ENCODE peak calls at places on chromosome 15, in ten cellular contexts. One of them, this sample, is unnamed.

GRCh38 chr15:68149059-68149458 is 56.1 kb downstream of the CALML4 start:
- DNase-seq in heart left ventricle: no peak
- DNase-seq in T-helper 17 cell: no peak
- DNase-seq in GM20000: no peak
- DNase-seq in iris pigment epithelial cell: peak; percentile 47
- DNase-seq in T-helper 2 cell: no peak
- DNase-seq in fibroblast of the aortic adventitia: peak; percentile 65
- DNase-seq in substantia nigra: no peak
- DNase-seq in GM12864: no peak
- DNase-seq in ACHN: peak; percentile 33
- DNase-seq in this sample: no peak

GRCh38 chr15:31392761-31393401 is 66.2 kb downstream of the KLF13 start:
- DNase-seq in heart left ventricle: no peak
- DNase-seq in T-helper 2 cell: no peak
- DNase-seq in ACHN: no peak
- DNase-seq in fibroblast of the aortic adventitia: no peak
- DNase-seq in substantia nigra: no peak
- DNase-seq in iris pigment epithelial cell: peak; percentile 17
- DNase-seq in GM20000: peak; percentile 49
- DNase-seq in GM12864: no peak
- DNase-seq in T-helper 17 cell: no peak
- DNase-seq in this sample: no peak

GRCh38 chr15:67915374-67916050 is 75.7 kb upstream of the RNU6-1 start:
- DNase-seq in GM12864: no peak
- DNase-seq in heart left ventricle: peak; percentile 60
- DNase-seq in ACHN: no peak
- DNase-seq in iris pigment epithelial cell: no peak
- DNase-seq in GM20000: no peak
- DNase-seq in fibroblast of the aortic adventitia: peak; percentile 79
- DNase-seq in T-helper 17 cell: no peak
- DNase-seq in substantia nigra: peak; percentile 9
- DNase-seq in T-helper 2 cell: no peak
- DNase-seq in this sample: peak; percentile 87

GRCh38 chr15:99076555-99077308 is 28.1 kb upstream of the SYNM start:
- DNase-seq in iris pigment epithelial cell: peak; percentile 75
- DNase-seq in T-helper 17 cell: no peak
- DNase-seq in T-helper 2 cell: no peak
- DNase-seq in GM12864: peak; percentile 50
- DNase-seq in fibroblast of the aortic adventitia: peak; percentile 90
- DNase-seq in substantia nigra: peak; percentile 33
- DNase-seq in ACHN: peak; percentile 71
- DNase-seq in heart left ventricle: peak; percentile 69
- DNase-seq in GM20000: peak; percentile 71
- DNase-seq in this sample: peak; percentile 44

GRCh38 chr15:78434134-78434533 is 3.9 kb upstream of the IREB2 start:
- DNase-seq in substantia nigra: no peak
- DNase-seq in T-helper 2 cell: no peak
- DNase-seq in GM20000: no peak
- DNase-seq in GM12864: no peak
- DNase-seq in heart left ventricle: no peak
- DNase-seq in ACHN: no peak
- DNase-seq in fibroblast of the aortic adventitia: no peak
- DNase-seq in T-helper 17 cell: no peak
- DNase-seq in iris pigment epithelial cell: no peak
- DNase-seq in this sample: no peak

GRCh38 chr15:33551860-33552259 is 241.1 kb downstream of the RYR3 start:
- DNase-seq in T-helper 2 cell: no peak
- DNase-seq in heart left ventricle: no peak
- DNase-seq in GM12864: no peak
- DNase-seq in ACHN: no peak
- DNase-seq in GM20000: no peak
- DNase-seq in iris pigment epithelial cell: no peak
- DNase-seq in T-helper 17 cell: no peak
- DNase-seq in substantia nigra: no peak
- DNase-seq in fibroblast of the aortic adventitia: no peak
- DNase-seq in this sample: no peak

GRCh38 chr15:52068004-52068403 is 44.6 kb downstream of the BCL2L10 start:
- DNase-seq in iris pigment epithelial cell: peak; percentile 50
- DNase-seq in GM12864: no peak
- DNase-seq in fibroblast of the aortic adventitia: peak; percentile 30
- DNase-seq in GM20000: no peak
- DNase-seq in ACHN: no peak
- DNase-seq in substantia nigra: no peak
- DNase-seq in heart left ventricle: no peak
- DNase-seq in T-helper 17 cell: no peak
- DNase-seq in T-helper 2 cell: no peak
- DNase-seq in this sample: no peak

GRCh38 chr15:86609275-86609674 is 529.6 kb downstream of the AGBL1 start:
- DNase-seq in ACHN: no peak
- DNase-seq in fibroblast of the aortic adventitia: no peak
- DNase-seq in GM12864: no peak
- DNase-seq in iris pigment epithelial cell: no peak
- DNase-seq in GM20000: no peak
- DNase-seq in substantia nigra: no peak
- DNase-seq in heart left ventricle: no peak
- DNase-seq in T-helper 2 cell: no peak
- DNase-seq in T-helper 17 cell: no peak
- DNase-seq in this sample: no peak

GRCh38 chr15:61871926-61872522 is 188.2 kb downstream of the VPS13C start:
- DNase-seq in T-helper 17 cell: no peak
- DNase-seq in GM12864: no peak
- DNase-seq in ACHN: peak; percentile 32
- DNase-seq in GM20000: peak; percentile 8
- DNase-seq in substantia nigra: no peak
- DNase-seq in fibroblast of the aortic adventitia: peak; percentile 37
- DNase-seq in heart left ventricle: no peak
- DNase-seq in T-helper 2 cell: no peak
- DNase-seq in iris pigment epithelial cell: peak; percentile 32
- DNase-seq in this sample: no peak

GRCh38 chr15:100112061-100112420 is 229.7 kb downstream of the ADAMTS17 start:
- DNase-seq in heart left ventricle: no peak
- DNase-seq in T-helper 2 cell: no peak
- DNase-seq in iris pigment epithelial cell: no peak
- DNase-seq in GM12864: no peak
- DNase-seq in T-helper 17 cell: no peak
- DNase-seq in substantia nigra: no peak
- DNase-seq in GM20000: no peak
- DNase-seq in ACHN: no peak
- DNase-seq in fibroblast of the aortic adventitia: no peak
- DNase-seq in this sample: no peak

GRCh38 chr15:35349916-35350315 is 196.0 kb downstream of the DPH6 start:
- DNase-seq in iris pigment epithelial cell: no peak
- DNase-seq in substantia nigra: no peak
- DNase-seq in fibroblast of the aortic adventitia: no peak
- DNase-seq in T-helper 2 cell: no peak
- DNase-seq in ACHN: no peak
- DNase-seq in heart left ventricle: no peak
- DNase-seq in GM20000: no peak
- DNase-seq in T-helper 17 cell: no peak
- DNase-seq in GM12864: no peak
- DNase-seq in this sample: no peak

GRCh38 chr15:67543348-67543718 is 830 bp downstream of the MAP2K5 start:
- DNase-seq in T-helper 2 cell: no peak
- DNase-seq in GM12864: no peak
- DNase-seq in heart left ventricle: peak; percentile 36
- DNase-seq in substantia nigra: no peak
- DNase-seq in GM20000: no peak
- DNase-seq in ACHN: no peak
- DNase-seq in iris pigment epithelial cell: no peak
- DNase-seq in T-helper 17 cell: no peak
- DNase-seq in fibroblast of the aortic adventitia: no peak
- DNase-seq in this sample: no peak

GRCh38 chr15:93948728-93949127 is 282.6 kb upstream of the MCTP2 start:
- DNase-seq in heart left ventricle: no peak
- DNase-seq in GM20000: no peak
- DNase-seq in iris pigment epithelial cell: no peak
- DNase-seq in T-helper 17 cell: no peak
- DNase-seq in fibroblast of the aortic adventitia: no peak
- DNase-seq in GM12864: no peak
- DNase-seq in substantia nigra: no peak
- DNase-seq in ACHN: no peak
- DNase-seq in T-helper 2 cell: no peak
- DNase-seq in this sample: no peak

GRCh38 chr15:71278989-71279756 is 163.9 kb downstream of the THSD4 start:
- DNase-seq in GM20000: no peak
- DNase-seq in fibroblast of the aortic adventitia: peak; percentile 97
- DNase-seq in ACHN: no peak
- DNase-seq in T-helper 2 cell: no peak
- DNase-seq in T-helper 17 cell: no peak
- DNase-seq in heart left ventricle: peak; percentile 35
- DNase-seq in GM12864: no peak
- DNase-seq in iris pigment epithelial cell: peak; percentile 99
- DNase-seq in substantia nigra: no peak
- DNase-seq in this sample: peak; percentile 35

GRCh38 chr15:81029416-81030367 is 29.0 kb downstream of the TLNRD1 start:
- DNase-seq in iris pigment epithelial cell: peak; percentile 54
- DNase-seq in T-helper 17 cell: no peak
- DNase-seq in heart left ventricle: no peak
- DNase-seq in ACHN: no peak
- DNase-seq in fibroblast of the aortic adventitia: peak; percentile 40
- DNase-seq in GM12864: no peak
- DNase-seq in T-helper 2 cell: no peak
- DNase-seq in substantia nigra: no peak
- DNase-seq in GM20000: no peak
- DNase-seq in this sample: no peak

GRCh38 chr15:85956515-85957275 is 123.0 kb upstream of the AGBL1 start:
- DNase-seq in fibroblast of the aortic adventitia: no peak
- DNase-seq in substantia nigra: no peak
- DNase-seq in iris pigment epithelial cell: no peak
- DNase-seq in heart left ventricle: no peak
- DNase-seq in T-helper 2 cell: no peak
- DNase-seq in GM20000: no peak
- DNase-seq in T-helper 17 cell: no peak
- DNase-seq in ACHN: no peak
- DNase-seq in GM12864: no peak
- DNase-seq in this sample: no peak

GRCh38 chr15:40306908-40307307 is 827 bp downstream of the PLCB2 start:
- DNase-seq in fibroblast of the aortic adventitia: no peak
- DNase-seq in heart left ventricle: no peak
- DNase-seq in substantia nigra: no peak
- DNase-seq in ACHN: no peak
- DNase-seq in GM20000: no peak
- DNase-seq in T-helper 17 cell: no peak
- DNase-seq in T-helper 2 cell: no peak
- DNase-seq in GM12864: no peak
- DNase-seq in iris pigment epithelial cell: no peak
- DNase-seq in this sample: no peak

GRCh38 chr15:25608926-25609325 is 170.1 kb upstream of the UBE3A start:
- DNase-seq in T-helper 2 cell: no peak
- DNase-seq in iris pigment epithelial cell: no peak
- DNase-seq in substantia nigra: no peak
- DNase-seq in GM20000: no peak
- DNase-seq in ACHN: no peak
- DNase-seq in fibroblast of the aortic adventitia: no peak
- DNase-seq in T-helper 17 cell: no peak
- DNase-seq in GM12864: no peak
- DNase-seq in heart left ventricle: no peak
- DNase-seq in this sample: no peak

GRCh38 chr15:60967728-60968127 is 261.4 kb downstream of the RORA start:
- DNase-seq in fibroblast of the aortic adventitia: no peak
- DNase-seq in substantia nigra: no peak
- DNase-seq in heart left ventricle: no peak
- DNase-seq in T-helper 2 cell: no peak
- DNase-seq in ACHN: no peak
- DNase-seq in T-helper 17 cell: no peak
- DNase-seq in GM12864: no peak
- DNase-seq in iris pigment epithelial cell: no peak
- DNase-seq in GM20000: no peak
- DNase-seq in this sample: no peak

GRCh38 chr15:89038146-89038545 is 50.1 kb upstream of the ABHD2 start:
- DNase-seq in ACHN: no peak
- DNase-seq in GM12864: no peak
- DNase-seq in heart left ventricle: no peak
- DNase-seq in iris pigment epithelial cell: no peak
- DNase-seq in GM20000: no peak
- DNase-seq in T-helper 17 cell: no peak
- DNase-seq in substantia nigra: no peak
- DNase-seq in T-helper 2 cell: no peak
- DNase-seq in fibroblast of the aortic adventitia: no peak
- DNase-seq in this sample: no peak

GRCh38 chr15:38035701-38036100 is 101.3 kb downstream of the TMCO5A start:
- DNase-seq in T-helper 17 cell: no peak
- DNase-seq in fibroblast of the aortic adventitia: peak; percentile 33
- DNase-seq in T-helper 2 cell: no peak
- DNase-seq in substantia nigra: no peak
- DNase-seq in heart left ventricle: no peak
- DNase-seq in GM12864: no peak
- DNase-seq in iris pigment epithelial cell: no peak
- DNase-seq in GM20000: no peak
- DNase-seq in ACHN: no peak
- DNase-seq in this sample: no peak

GRCh38 chr15:89770041-89770440 is 6.1 kb upstream of the MESP2 start:
- DNase-seq in iris pigment epithelial cell: peak; percentile 23
- DNase-seq in substantia nigra: no peak
- DNase-seq in T-helper 17 cell: no peak
- DNase-seq in heart left ventricle: no peak
- DNase-seq in T-helper 2 cell: no peak
- DNase-seq in GM20000: no peak
- DNase-seq in GM12864: no peak
- DNase-seq in fibroblast of the aortic adventitia: peak; percentile 76
- DNase-seq in ACHN: no peak
- DNase-seq in this sample: no peak

GRCh38 chr15:72338617-72339321 is 18.8 kb upstream of the CELF6 start:
- DNase-seq in GM20000: no peak
- DNase-seq in substantia nigra: no peak
- DNase-seq in T-helper 17 cell: no peak
- DNase-seq in T-helper 2 cell: no peak
- DNase-seq in GM12864: no peak
- DNase-seq in fibroblast of the aortic adventitia: peak; percentile 99
- DNase-seq in heart left ventricle: no peak
- DNase-seq in ACHN: no peak
- DNase-seq in iris pigment epithelial cell: peak; percentile 98
- DNase-seq in this sample: no peak

GRCh38 chr15:27851811-27852210 is 247.3 kb downstream of the OCA2 start:
- DNase-seq in T-helper 17 cell: no peak
- DNase-seq in fibroblast of the aortic adventitia: no peak
- DNase-seq in iris pigment epithelial cell: no peak
- DNase-seq in GM12864: no peak
- DNase-seq in GM20000: no peak
- DNase-seq in ACHN: no peak
- DNase-seq in heart left ventricle: no peak
- DNase-seq in substantia nigra: no peak
- DNase-seq in T-helper 2 cell: no peak
- DNase-seq in this sample: no peak

GRCh38 chr15:66080791-66081475 is 172.6 kb downstream of the MEGF11 start:
- DNase-seq in GM20000: no peak
- DNase-seq in substantia nigra: no peak
- DNase-seq in iris pigment epithelial cell: peak; percentile 75
- DNase-seq in fibroblast of the aortic adventitia: peak; percentile 58
- DNase-seq in T-helper 17 cell: no peak
- DNase-seq in ACHN: peak; percentile 70
- DNase-seq in T-helper 2 cell: no peak
- DNase-seq in heart left ventricle: peak; percentile 41
- DNase-seq in GM12864: no peak
- DNase-seq in this sample: no peak

GRCh38 chr15:86001200-86001599 is 78.5 kb upstream of the AGBL1 start:
- DNase-seq in substantia nigra: no peak
- DNase-seq in ACHN: no peak
- DNase-seq in iris pigment epithelial cell: no peak
- DNase-seq in T-helper 17 cell: no peak
- DNase-seq in GM20000: no peak
- DNase-seq in fibroblast of the aortic adventitia: no peak
- DNase-seq in heart left ventricle: no peak
- DNase-seq in T-helper 2 cell: no peak
- DNase-seq in GM12864: no peak
- DNase-seq in this sample: no peak